ENCODE peak calls at places on chromosomes 4 and X, in nine cellular contexts. B is stomach, H is esophagus squamous epithelium, G is A549, T is HCT116, C is testis, X is right lobe of liver, N is breast epithelium, O is uterus. I is an unnamed sample.

GRCh38 chr4:144820115-144820514 is 174.2 kb downstream of the HHIP start:
- DNase-seq in O (no peak), B (no peak), H (no peak), N (no peak), G (no peak), T (no peak), C (no peak), X (no peak), I (no peak)

GRCh38 chrX:33923262-33923661 is 208.9 kb downstream of the FAM47A start:
- DNase-seq in B (no peak), T (no peak), C (no peak), N (peak; percentile 60), O (no peak), G (no peak), H (no peak), X (no peak), I (no peak)

GRCh38 chr4:92270908-92271307 is 32.9 kb upstream of the GRID2 start:
- DNase-seq in B (no peak), O (no peak), H (no peak), N (no peak), G (no peak), X (no peak), C (no peak), T (peak; percentile 10), I (no peak)

GRCh38 chr4:94406668-94407437 is 44.9 kb upstream of the PDLIM5 start:
- DNase-seq in X (peak; percentile 40), T (peak; percentile 73), C (peak; percentile 93), H (no peak), B (peak; percentile 78), G (no peak), O (peak; percentile 89), N (no peak), I (peak; percentile 79)

GRCh38 chr4:166675411-166675810 is 558.9 kb downstream of the SPOCK3 start:
- DNase-seq in T (no peak), H (no peak), G (no peak), N (no peak), X (no peak), B (no peak), O (no peak), C (no peak), I (no peak)

GRCh38 chr4:80216100-80216761 is 18.9 kb downstream of the PRDM8 start:
- DNase-seq in H (no peak), T (no peak), C (no peak), O (no peak), N (no peak), B (no peak), X (no peak), G (no peak), I (no peak)

GRCh38 chrX:4674028-4674782 is 960.8 kb upstream of the PRKX start:
- DNase-seq in X (no peak), B (no peak), N (no peak), G (no peak), O (no peak), H (no peak), C (no peak), T (no peak), I (no peak)

GRCh38 chrX:15430584-15430983 is 46.4 kb upstream of the VEGFD start:
- DNase-seq in O (no peak), G (no peak), C (no peak), X (no peak), B (no peak), N (no peak), H (no peak), T (no peak), I (no peak)

GRCh38 chrX:15413101-15413500 is 28.9 kb upstream of the VEGFD start:
- DNase-seq in H (no peak), C (no peak), G (no peak), T (no peak), O (no peak), X (no peak), N (no peak), B (no peak), I (no peak)

GRCh38 chr4:112747035-112747434 is 110.1 kb downstream of the LARP7 start:
- DNase-seq in B (no peak), X (no peak), N (no peak), H (no peak), O (no peak), T (peak; percentile 44), G (no peak), C (no peak), I (no peak)

GRCh38 chrX:135437867-135438733 is 16.4 kb downstream of the SMIM10L2A start:
- DNase-seq in C (no peak), T (no peak), N (no peak), O (no peak), G (no peak), B (no peak), X (no peak), H (no peak), I (no peak)

GRCh38 chrX:11781734-11782370 is 23.8 kb downstream of the MSL3 start:
- DNase-seq in T (no peak), X (no peak), G (no peak), B (no peak), H (no peak), N (no peak), C (no peak), O (no peak), I (no peak)

GRCh38 chr4:83381173-83381572 is 46.5 kb upstream of the HPSE start:
- DNase-seq in N (no peak), C (no peak), T (no peak), B (peak; percentile 27), O (no peak), X (no peak), H (no peak), G (no peak), I (no peak)

GRCh38 chr4:20284990-20285389 is 33.3 kb downstream of the SLIT2 start:
- DNase-seq in X (no peak), H (no peak), C (no peak), T (no peak), G (no peak), O (no peak), B (no peak), N (no peak), I (no peak)

GRCh38 chr4:6917445-6918241 is 8.0 kb downstream of the TBC1D14 start:
- DNase-seq in H (peak; percentile 36), N (peak; percentile 64), G (peak; percentile 35), O (peak; percentile 69), B (peak; percentile 96), X (peak; percentile 87), T (peak; percentile 79), C (peak; percentile 60), I (peak; percentile 77)

GRCh38 chrX:130086414-130087207 is 23.7 kb downstream of the ELF4 start:
- DNase-seq in T (no peak), O (no peak), H (peak; percentile 10), C (no peak), G (no peak), X (no peak), N (no peak), B (no peak), I (no peak)

GRCh38 chrX:44873415-44874270 is 655 bp downstream of the KDM6A start:
- DNase-seq in O (peak; percentile 53), T (no peak), G (no peak), H (no peak), X (peak; percentile 60), C (peak; percentile 40), N (peak; percentile 50), B (peak; percentile 58), I (peak; percentile 69)

GRCh38 chrX:110104078-110104477 is 101.2 kb downstream of the TMEM164 start:
- DNase-seq in O (no peak), N (no peak), T (no peak), C (no peak), G (no peak), X (no peak), H (no peak), B (no peak), I (no peak)

GRCh38 chr4:6697096-6697495 is 3.4 kb downstream of the S100P start:
- DNase-seq in X (no peak), O (no peak), G (no peak), T (no peak), C (no peak), B (no peak), H (no peak), N (no peak), I (no peak)

GRCh38 chr4:173529505-173530325 is at the start of gene HAND2:
- DNase-seq in G (peak; percentile 60), C (peak; percentile 81), X (no peak), H (no peak), B (no peak), T (no peak), O (peak; percentile 96), N (no peak), I (peak; percentile 93)
- TF ChIP-seq POLR2A in G (no peak), C (peak; percentile 64), X (peak; percentile 46), H (no peak), B (no peak), T (no peak), O (peak; percentile 95), N (no peak), I (peak; percentile 40)

DNA sequence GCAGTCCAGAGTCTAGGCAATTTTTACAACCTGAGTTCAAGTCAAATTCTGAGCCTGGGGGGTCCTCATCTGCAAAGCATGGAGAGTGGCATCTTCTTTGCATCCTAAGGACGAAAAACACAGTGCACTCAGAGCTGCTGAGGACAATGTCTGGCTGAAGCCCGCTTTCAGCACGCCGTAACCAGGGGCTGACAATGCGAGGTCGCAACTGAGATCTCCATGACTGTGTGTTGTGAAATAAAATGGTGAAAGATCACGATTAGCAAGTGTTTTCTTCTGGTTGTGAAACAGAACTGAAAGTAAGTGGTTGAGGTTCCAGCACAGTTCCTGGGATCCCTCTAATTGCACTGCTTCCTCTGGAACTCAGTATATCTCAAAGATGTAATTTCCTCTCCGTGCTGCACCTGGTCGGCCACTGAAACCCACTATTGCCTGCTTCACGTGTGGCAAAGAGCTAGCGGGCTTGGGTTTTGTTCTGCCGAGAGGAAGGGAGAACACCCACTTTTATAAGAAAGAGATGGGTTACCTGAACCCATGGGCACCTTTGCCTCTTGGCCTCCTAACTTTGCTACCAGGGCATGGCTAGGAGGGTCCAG is 7.7 kb upstream of the F11 start:
- DNase-seq in C (no peak), T (no peak), G (no peak), N (no peak), X (no peak), B (no peak), H (no peak), O (no peak), I (no peak)
- H3K27ac ChIP-seq in C (no peak overlapping the region), T (no peak overlapping the region), G (no peak overlapping the region), N (no peak overlapping the region), X (peak overlapping the region; percentile 95), B (no peak overlapping the region), H (no peak overlapping the region), O (no peak overlapping the region), I (no peak overlapping the region)

GRCh38 chrX:49165901-49166881 is 3.6 kb downstream of the MAGIX start:
- DNase-seq in C (peak; percentile 75), T (peak; percentile 85), X (peak; percentile 65), B (peak; percentile 66), N (peak; percentile 87), G (no peak), H (peak; percentile 37), O (peak; percentile 76), I (peak; percentile 89)
- TF ChIP-seq CTCF in C (no peak), T (peak; percentile 45), X (no peak), B (no peak), N (peak; percentile 29), G (no peak), H (no peak), O (no peak), I (no peak)

GRCh38 chr4:57465321-57466056 is 355.3 kb upstream of the IGFBP7 start:
- DNase-seq in C (no peak), O (no peak), H (no peak), T (no peak), B (no peak), N (no peak), X (no peak), G (no peak), I (no peak)

GRCh38 chr4:57460967-57461366 is 350.8 kb upstream of the IGFBP7 start:
- DNase-seq in N (no peak), B (no peak), C (no peak), G (no peak), O (no peak), H (no peak), T (no peak), X (no peak), I (no peak)

GRCh38 chr4:57462843-57463242 is 352.7 kb upstream of the IGFBP7 start:
- DNase-seq in T (no peak), B (no peak), O (no peak), H (no peak), X (no peak), C (no peak), G (no peak), N (no peak), I (no peak)
- TF ChIP-seq POLR2A in T (no peak), B (no peak), O (no peak), H (no peak), X (no peak), C (no peak), G (no peak), N (no peak), I (no peak)